ENCODE peak calls at places on chromosome 7, in six cellular contexts. N is pancreas, M is GM23338, V is heart right ventricle, B is adrenal gland, E is A549. K is an unnamed sample. For H3K4me1, the result is how much of the 10 kb centered on the place peaks cover.

GRCh38 chr7:37765872-37766525 is 82.4 kb upstream of the NME8 start:
- DNase-seq in V (no peak), M (no peak), N (no peak), B (no peak), E (no peak), K (no peak)

GRCh38 chr7:51060536-51060935 is 256.1 kb downstream of the COBL start:
- DNase-seq in M (peak), E (no peak), N (no peak), B (no peak), V (no peak), K (no peak)

GRCh38 chr7:38369816-38370493 is 96.5 kb upstream of the TARP start:
- DNase-seq in B (peak), M (peak), E (peak), N (peak), V (peak), K (peak)

GRCh38 chr7:43117025-43117424 is 4.6 kb downstream of the HECW1 start:
- DNase-seq in E (no peak), M (no peak), V (no peak), N (no peak), B (no peak), K (no peak)

GRCh38 chr7:1665721-1666250 is 4.3 kb upstream of the ELFN1 start:
- DNase-seq in E (no peak), M (peak), V (peak), B (peak), N (peak), K (peak)

GRCh38 chr7:105257338-105257737 is 131.4 kb downstream of the SRPK2 start:
- DNase-seq in B (no peak), N (no peak), M (no peak), E (no peak), V (no peak), K (no peak)

GRCh38 chr7:29337628-29338116 is 143.1 kb downstream of the CHN2 start:
- DNase-seq in M (no peak), E (no peak), N (no peak), V (no peak), B (no peak), K (no peak)

GRCh38 chr7:17633099-17633498 is 307.2 kb downstream of the SNX13 start:
- DNase-seq in V (no peak), B (peak), E (peak), M (no peak), N (no peak), K (no peak)

GRCh38 chr7:94295805-94296204 is 98.9 kb upstream of the COL1A2 start:
- DNase-seq in V (peak), M (no peak), B (no peak), E (peak), N (no peak), K (no peak)
- TF ChIP-seq CTCF in V (peak), M (peak), B (peak), E (peak), N (no peak), K (peak)

DNA sequence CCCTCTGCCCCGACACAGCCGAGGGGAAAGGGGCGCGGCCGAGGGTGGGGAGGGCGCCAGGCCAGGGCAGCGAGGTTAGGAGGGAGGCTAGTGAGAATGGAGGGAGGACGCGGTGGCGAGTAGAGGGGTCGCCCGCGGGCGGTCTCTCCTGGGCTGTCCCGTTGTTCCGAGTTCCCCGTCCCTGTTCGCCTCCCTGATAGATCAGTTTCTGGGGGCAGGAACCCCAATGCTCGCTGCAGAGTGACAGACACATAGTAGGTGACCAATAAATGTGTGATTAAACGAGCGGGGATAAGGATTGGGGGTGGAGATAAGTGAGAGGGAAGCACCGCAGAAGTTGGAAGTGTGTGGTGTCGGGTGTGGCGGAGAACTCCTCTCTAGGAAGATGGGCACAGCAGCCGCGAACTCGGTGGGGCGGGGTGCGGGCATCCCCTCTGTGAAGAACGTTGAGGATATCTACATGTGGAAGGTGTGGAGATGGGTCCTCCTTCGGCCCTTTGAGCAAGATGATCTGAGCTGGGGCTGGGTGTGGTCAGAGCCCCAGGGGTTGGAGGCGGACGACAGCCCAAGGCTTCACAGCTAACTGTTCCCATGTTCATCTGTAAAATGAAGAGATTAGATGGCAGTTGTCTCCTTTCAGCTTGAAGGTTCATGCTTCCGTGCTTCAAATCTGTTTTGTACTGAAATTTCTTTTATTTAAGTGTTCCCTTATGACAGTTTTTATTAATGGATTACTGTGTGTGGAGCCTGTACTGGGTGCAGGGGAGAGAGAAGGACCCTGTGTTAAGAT is 655 bp downstream of the ZNF775 start:
- DNase-seq in M (no peak), E (peak), N (no peak), V (no peak), B (no peak), K (no peak)
- H3K4me1 ChIP-seq in M (half or more), E (under half), N (under half), V (under half), B (under half), K (under half)

DNA sequence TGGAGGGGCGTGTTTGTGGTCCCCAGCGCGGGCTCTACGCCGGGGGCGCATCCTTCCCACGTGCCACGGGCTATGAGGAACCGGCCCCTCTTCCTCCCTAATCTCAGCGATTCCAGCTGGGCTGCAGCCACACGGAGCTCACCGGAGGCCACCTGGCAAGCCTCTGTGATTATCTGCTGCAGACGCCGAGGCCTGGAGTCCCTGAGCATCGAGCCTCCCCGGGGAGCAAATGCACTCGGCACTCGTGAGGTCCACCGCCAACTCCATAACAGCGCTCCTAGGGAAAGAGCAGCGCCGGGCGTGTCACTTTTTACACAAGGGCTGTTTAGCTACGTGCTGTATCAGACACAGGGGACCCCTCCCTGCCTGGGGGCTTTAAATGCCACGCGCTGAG is 101.1 kb downstream of the DYNC2I1 start:
- DNase-seq in B (no peak), V (no peak), M (no peak), E (no peak), N (no peak), K (peak)
- H3K4me3 ChIP-seq in B (no peak), V (no peak), M (no peak), E (no peak), N (peak), K (peak)

GRCh38 chr7:150371996-150372270 is 3.3 kb downstream of the REPIN1 start:
- DNase-seq in M (no peak), V (no peak), N (no peak), E (no peak), B (no peak), K (no peak)

GRCh38 chr7:150371131-150371995 is 2.7 kb downstream of the REPIN1 start:
- DNase-seq in B (no peak), E (no peak), M (no peak), V (no peak), N (peak), K (no peak)

GRCh38 chr7:150368884-150369739 is 490 bp downstream of the REPIN1 start:
- DNase-seq in N (peak), B (peak), V (peak), E (peak), M (peak), K (peak)

GRCh38 chr7:150369740-150370501 is 1.3 kb downstream of the REPIN1 start:
- DNase-seq in M (no peak), B (no peak), V (no peak), E (no peak), N (no peak), K (no peak)

GRCh38 chr7:150370612-150371071 is 2.0 kb downstream of the REPIN1 start:
- DNase-seq in V (no peak), M (no peak), N (no peak), E (no peak), B (no peak), K (no peak)
- TF ChIP-seq CTCF in V (no peak), M (no peak), N (no peak), E (no peak), B (no peak), K (no peak)

K was measured in BE2C.